ENCODE peak calls at places on chromosomes 7 and 10, in six cellular contexts. C is HepG2, F is OCI-LY7, Y is ovary, V is uterus, D is A549. X is an unnamed sample.

GRCh38 chr7:148911626-148912025 is 27.5 kb upstream of the EZH2 start:
- DNase-seq in C (no peak), F (no peak), Y (no peak), V (no peak), D (no peak), X (no peak)

GRCh38 chr10:82288461-82288881 is 413.5 kb downstream of the NRG3 start:
- DNase-seq in C (no peak), F (no peak), Y (no peak), V (no peak), D (peak; percentile 14), X (no peak)

GRCh38 chr10:23069019-23069665 is 26.2 kb upstream of the MSRB2 start:
- DNase-seq in C (no peak), F (no peak), Y (no peak), V (no peak), D (no peak), X (no peak)

GRCh38 chr10:72007246-72007892 is 43.2 kb downstream of the CHST3 start:
- DNase-seq in C (no peak), F (no peak), Y (peak; percentile 84), V (no peak), D (no peak), X (peak; percentile 72)

GRCh38 chr10:44399478-44400451 is 14.9 kb upstream of the CXCL12 start:
- DNase-seq in C (no peak), F (no peak), Y (no peak), V (no peak), D (no peak), X (no peak)

GRCh38 chr7:132095111-132095765 is 481.0 kb downstream of the PLXNA4 start:
- DNase-seq in C (no peak), F (no peak), Y (no peak), V (no peak), D (no peak), X (no peak)

GRCh38 chr7:45098983-45099839 is 10.4 kb upstream of the NACAD start:
- DNase-seq in C (no peak), F (no peak), Y (no peak), V (no peak), D (no peak), X (no peak)

GRCh38 chr10:22740180-22740579 is 25.8 kb upstream of the PIP4K2A start:
- DNase-seq in C (peak; percentile 14), F (no peak), Y (no peak), V (no peak), D (no peak), X (no peak)

GRCh38 chr10:129020621-129021020 is 446.4 kb upstream of the MGMT start:
- DNase-seq in C (no peak), F (no peak), Y (no peak), V (no peak), D (no peak), X (no peak)

GRCh38 chr10:100907175-100907574 is 5.6 kb upstream of the SLF2 start:
- DNase-seq in C (peak; percentile 86), F (no peak), Y (no peak), V (no peak), D (no peak), X (no peak)

GRCh38 chr7:74560081-74560719 is 97.3 kb upstream of the GTF2I start:
- DNase-seq in C (no peak), F (no peak), Y (no peak), V (no peak), D (no peak), X (no peak)

GRCh38 chr7:41189866-41190265 is 513.0 kb downstream of the INHBA start:
- DNase-seq in C (no peak), F (no peak), Y (no peak), V (no peak), D (peak; percentile 46), X (no peak)

GRCh38 chr7:21771906-21772610 is 173.6 kb downstream of the CDCA7L start:
- DNase-seq in C (no peak), F (no peak), Y (no peak), V (no peak), D (no peak), X (no peak)

GRCh38 chr7:135645296-135645904 is 16.9 kb upstream of the STMP1 start:
- DNase-seq in C (peak; percentile 31), F (peak; percentile 66), Y (no peak), V (no peak), D (peak; percentile 55), X (peak; percentile 43)

GRCh38 chr10:110396284-110396651 is 91.5 kb upstream of the SMNDC1 start:
- DNase-seq in C (no peak), F (no peak), Y (no peak), V (no peak), D (no peak), X (no peak)
- H3K27ac ChIP-seq in C (no peak overlapping the region), F (no peak overlapping the region), Y (no peak overlapping the region), V (peak overlapping the region; percentile 55), D (peak overlapping the region; percentile 99), X (peak overlapping the region; percentile 6)

GRCh38 chr7:99120916-99121315 is 23.0 kb downstream of the SMURF1 start:
- DNase-seq in C (no peak), F (no peak), Y (no peak), V (no peak), D (no peak), X (no peak)

GRCh38 chr7:99123571-99124033 is 20.3 kb downstream of the SMURF1 start:
- DNase-seq in C (no peak), F (no peak), Y (no peak), V (no peak), D (peak; percentile 39), X (no peak)

GRCh38 chr7:99121496-99122021 is 22.3 kb downstream of the SMURF1 start:
- DNase-seq in C (no peak), F (no peak), Y (no peak), V (no peak), D (no peak), X (no peak)

GRCh38 chr7:99122762-99123161 is 21.1 kb downstream of the SMURF1 start:
- DNase-seq in C (no peak), F (no peak), Y (no peak), V (no peak), D (no peak), X (no peak)

DNA sequence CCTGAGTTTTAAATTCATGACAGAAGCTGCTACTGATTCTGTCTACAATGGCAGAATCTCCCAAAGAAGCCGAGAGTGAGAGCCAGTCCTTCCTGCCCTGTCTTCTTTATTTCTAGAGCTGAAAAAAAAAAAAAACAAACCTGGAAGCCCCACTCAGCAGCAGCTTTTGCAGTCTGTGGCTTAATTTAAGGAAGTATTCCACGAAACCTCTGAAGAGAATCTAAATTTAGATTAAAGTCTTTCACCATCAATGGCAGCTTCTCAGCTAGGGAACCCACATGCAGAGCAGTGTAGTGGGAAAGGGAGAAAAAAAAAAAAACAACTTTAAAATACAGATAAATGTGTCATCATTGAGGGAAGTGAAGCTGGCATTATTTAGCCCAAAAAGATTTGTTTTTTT is 23.4 kb downstream of the SMURF1 start:
- DNase-seq in C (no peak), F (no peak), Y (no peak), V (no peak), D (no peak), X (no peak)
- H3K4me1 ChIP-seq in C (peaks cover 28% of the 10 kb centered on the region), F (peaks cover 6% of the 10 kb centered on the region), Y (peaks cover 17% of the 10 kb centered on the region), V (no peaks in the 10 kb centered on the region), D (peaks cover 35% of the 10 kb centered on the region), X (peaks cover 62% of the 10 kb centered on the region)

GRCh38 chr10:16909271-16909767 is 92.1 kb upstream of the RSU1 start:
- DNase-seq in C (no peak), F (no peak), Y (no peak), V (no peak), D (no peak), X (no peak)

GRCh38 chr10:16907720-16908119 is 90.5 kb upstream of the RSU1 start:
- DNase-seq in C (no peak), F (no peak), Y (no peak), V (no peak), D (no peak), X (no peak)

GRCh38 chr10:16910795-16911164 is 93.6 kb upstream of the RSU1 start:
- DNase-seq in C (no peak), F (no peak), Y (no peak), V (no peak), D (no peak), X (no peak)

GRCh38 chr10:16913266-16913665 is 96.0 kb upstream of the RSU1 start:
- DNase-seq in C (no peak), F (no peak), Y (no peak), V (no peak), D (no peak), X (no peak)

GRCh38 chr10:16909961-16910794 is 93.0 kb upstream of the RSU1 start:
- DNase-seq in C (no peak), F (no peak), Y (no peak), V (no peak), D (no peak), X (no peak)
- H3K27ac ChIP-seq in C (no peak overlapping the region), F (no peak overlapping the region), Y (no peak overlapping the region), V (no peak overlapping the region), D (no peak overlapping the region), X (no peak overlapping the region)

GRCh38 chr7:150458235-150458634 is 7.8 kb downstream of the GIMAP8 start:
- DNase-seq in C (no peak), F (no peak), Y (no peak), V (no peak), D (no peak), X (no peak)
- H3K4me1 ChIP-seq in C (no peaks in the 10 kb centered on the region), F (no peaks in the 10 kb centered on the region), Y (no peaks in the 10 kb centered on the region), V (no peaks in the 10 kb centered on the region), D (no peaks in the 10 kb centered on the region), X (no peaks in the 10 kb centered on the region)

X was measured in adrenal gland.